ENCODE peak calls at places on chromosomes 13 and 19, in four cellular contexts. J, Q, P and H are unnamed samples.

GRCh38 chr13:51879133-51879532 is 17.4 kb downstream of the CCDC70 start:
- DNase-seq in P (no peak), J (peak), Q (no peak), H (no peak)

GRCh38 chr13:87923713-87924112 is 252.5 kb downstream of the SLITRK5 start:
- DNase-seq in Q (no peak), J (no peak), P (peak), H (no peak)

GRCh38 chr13:87677334-87678234 is 6.4 kb downstream of the SLITRK5 start:
- DNase-seq in P (peak), Q (peak), J (no peak), H (no peak)

GRCh38 chr19:55638864-55639359 is 1.9 kb upstream of the ZNF580 start:
- DNase-seq in P (peak), J (peak), Q (no peak), H (peak)

GRCh38 chr19:28465317-28466086 is 747.4 kb downstream of the UQCRFS1 start:
- DNase-seq in J (no peak), Q (peak), P (no peak), H (no peak)

GRCh38 chr13:74869846-74870245 is 612.1 kb downstream of the TBC1D4 start:
- DNase-seq in P (no peak), Q (no peak), J (no peak), H (no peak)

GRCh38 chr19:20928371-20928770 is 5.3 kb downstream of the ZNF85 start:
- DNase-seq in P (no peak), Q (peak), J (no peak), H (no peak)

GRCh38 chr19:49896863-49897621 is at the start of gene IL4I1:
- DNase-seq in J (no peak), P (no peak), Q (peak), H (no peak)

GRCh38 chr13:26605845-26606244 is 48.4 kb downstream of the WASF3 start:
- DNase-seq in J (peak), P (peak), Q (no peak), H (peak)

GRCh38 chr19:47315125-47315821 is 5.6 kb downstream of the C5AR1 start:
- DNase-seq in P (no peak), J (peak), Q (peak), H (peak)

GRCh38 chr13:114055766-114056165 is 76.7 kb downstream of the RASA3 start:
- DNase-seq in J (no peak), Q (no peak), P (no peak), H (no peak)

GRCh38 chr13:49356224-49356623 is 87.6 kb downstream of the CAB39L start:
- DNase-seq in J (no peak), P (no peak), Q (peak), H (no peak)

GRCh38 chr13:113116871-113117271 is 5.7 kb upstream of the F10 start:
- DNase-seq in J (no peak), Q (no peak), P (no peak), H (no peak)

GRCh38 chr19:49635530-49636229 is 4.3 kb downstream of the RRAS start:
- DNase-seq in Q (no peak), J (no peak), P (peak), H (no peak)

GRCh38 chr13:101258071-101258470 is 158.2 kb downstream of the NALCN start:
- DNase-seq in J (peak), P (peak), Q (peak), H (peak)

GRCh38 chr19:6822311-6822670 is 49.8 kb downstream of the VAV1 start:
- DNase-seq in J (no peak), Q (no peak), P (peak), H (no peak)

GRCh38 chr19:46745521-46746280 is at the start of gene FKRP:
- DNase-seq in Q (no peak), P (peak), J (peak), H (no peak)

GRCh38 chr13:106369858-106370257 is 165.6 kb downstream of the EFNB2 start:
- DNase-seq in P (no peak), J (no peak), Q (no peak), H (no peak)

GRCh38 chr19:2618611-2619010 is 83.9 kb downstream of the GNG7 start:
- DNase-seq in Q (peak), P (no peak), J (peak), H (no peak)

GRCh38 chr13:110329798-110330461 is 22.8 kb downstream of the COL4A2 start:
- DNase-seq in J (no peak), Q (no peak), P (no peak), H (no peak)

GRCh38 chr13:31905896-31906295 is 125.7 kb upstream of the FRY start:
- DNase-seq in Q (no peak), J (no peak), P (no peak), H (no peak)

GRCh38 chr13:25179810-25180437 is 7.8 kb upstream of the AMER2 start:
- DNase-seq in Q (no peak), J (no peak), P (peak), H (no peak)

GRCh38 chr13:113364371-113364932 is 522 bp upstream of the GRTP1 start:
- DNase-seq in P (no peak), J (no peak), Q (no peak), H (peak)

GRCh38 chr19:18231775-18232174 is 5.5 kb upstream of the PDE4C start:
- DNase-seq in Q (no peak), J (peak), P (peak), H (no peak)

GRCh38 chr13:113920173-113920572 is 53.7 kb downstream of the C13orf46 start:
- DNase-seq in J (no peak), Q (no peak), P (no peak), H (no peak)

GRCh38 chr19:38741670-38742069 is 2.6 kb downstream of the CAPN12 start:
- DNase-seq in Q (no peak), P (no peak), J (no peak), H (no peak)

GRCh38 chr13:100828226-100828625 is 153.6 kb upstream of the TMTC4 start:
- DNase-seq in J (no peak), Q (no peak), P (peak), H (no peak)

GRCh38 chr19:50639121-50640112 is at the start of gene SYT3:
- DNase-seq in J (no peak), Q (peak), P (peak), H (peak)

GRCh38 chr13:111179908-111180756 is 65.0 kb downstream of the ARHGEF7 start:
- DNase-seq in P (peak), J (no peak), Q (no peak), H (no peak)

GRCh38 chr19:996051-996838 is 4.0 kb upstream of the GRIN3B start:
- DNase-seq in J (peak), Q (no peak), P (peak), H (peak)

GRCh38 chr19:6752257-6753177 is 13.0 kb downstream of the TRIP10 start:
- DNase-seq in Q (no peak), P (no peak), J (no peak), H (no peak)

GRCh38 chr19:28710278-28710677 is 502.7 kb downstream of the UQCRFS1 start:
- DNase-seq in Q (no peak), P (peak), J (peak), H (peak)

GRCh38 chr19:44515031-44515430 is 14.4 kb downstream of the CEACAM20 start:
- DNase-seq in P (no peak), Q (no peak), J (no peak), H (no peak)